ENCODE peak calls at places on chromosome 7, in eight cellular contexts. I, M, G, P, U, Q, T and N are unnamed samples.

GRCh38 chr7:139798892-139799291 is 21.1 kb upstream of the HIPK2 start:
- DNase-seq in M (no peak), P (no peak), U (no peak), G (no peak), Q (no peak), I (no peak), T (no peak), N (no peak)

GRCh38 chr7:105577251-105577650 is 4.0 kb downstream of the EFCAB10 start:
- DNase-seq in I (no peak), P (no peak), Q (no peak), G (no peak), U (no peak), T (no peak), M (no peak), N (no peak)

GRCh38 chr7:45031829-45032228 is 31.8 kb downstream of the CCM2 start:
- DNase-seq in G (no peak), M (no peak), U (no peak), T (peak), I (no peak), Q (no peak), P (no peak), N (no peak)

GRCh38 chr7:107103369-107103768 is 58.9 kb downstream of the PRKAR2B start:
- DNase-seq in Q (peak), U (no peak), G (no peak), P (no peak), M (no peak), I (no peak), T (no peak), N (no peak)

GRCh38 chr7:94060772-94061171 is 56.6 kb upstream of the BET1 start:
- DNase-seq in T (no peak), M (no peak), I (no peak), Q (peak), P (no peak), U (no peak), G (no peak), N (no peak)

GRCh38 chr7:158766570-158767281 is 62.1 kb upstream of the NCAPG2 start:
- DNase-seq in P (no peak), Q (no peak), U (no peak), M (no peak), T (no peak), I (no peak), G (no peak), N (no peak)

GRCh38 chr7:120014920-120015465 is 258.0 kb upstream of the KCND2 start:
- DNase-seq in P (no peak), U (no peak), M (no peak), I (no peak), T (no peak), Q (no peak), G (no peak), N (no peak)

GRCh38 chr7:80095545-80095944 is 39.1 kb upstream of the GNAI1 start:
- DNase-seq in P (no peak), I (no peak), G (no peak), Q (peak), T (no peak), U (peak), M (no peak), N (no peak)

GRCh38 chr7:102836206-102836938 is 76.4 kb upstream of the LRRC17 start:
- DNase-seq in T (no peak), P (no peak), I (no peak), U (no peak), G (no peak), Q (peak), M (no peak), N (no peak)

GRCh38 chr7:91348686-91349085 is 84.5 kb downstream of the FZD1 start:
- DNase-seq in T (no peak), G (no peak), Q (peak), I (no peak), U (no peak), P (no peak), M (no peak), N (no peak)

GRCh38 chr7:30365626-30366025 is 81.2 kb downstream of the ZNRF2 start:
- DNase-seq in T (no peak), Q (no peak), P (no peak), M (no peak), G (no peak), I (no peak), U (no peak), N (no peak)

GRCh38 chr7:101618916-101619315 is 10.2 kb downstream of the MYL10 start:
- DNase-seq in M (no peak), U (no peak), Q (no peak), I (no peak), P (no peak), G (no peak), T (no peak), N (no peak)

GRCh38 chr7:5231116-5231515 is 41.1 kb downstream of the WIPI2 start:
- DNase-seq in T (no peak), Q (no peak), U (no peak), P (no peak), M (no peak), I (no peak), G (no peak), N (peak)

GRCh38 chr7:12715372-12716133 is 28.1 kb downstream of the ARL4A start:
- DNase-seq in P (no peak), T (peak), G (peak), M (no peak), Q (peak), U (peak), I (no peak), N (no peak)

GRCh38 chr7:104901239-104901638 is 112.8 kb upstream of the KMT2E start:
- DNase-seq in T (no peak), U (no peak), M (no peak), I (no peak), G (no peak), P (no peak), Q (no peak), N (no peak)

GRCh38 chr7:3520206-3520605 is 219.2 kb downstream of the SDK1 start:
- DNase-seq in M (no peak), T (no peak), I (no peak), P (no peak), G (no peak), Q (no peak), U (no peak), N (no peak)

GRCh38 chr7:33601081-33601480 is 304.3 kb upstream of the BMPER start:
- DNase-seq in G (no peak), Q (no peak), P (no peak), T (no peak), U (no peak), M (no peak), I (no peak), N (no peak)

GRCh38 chr7:135792866-135793265 is 44.3 kb upstream of the FAM180A start:
- DNase-seq in G (no peak), I (no peak), Q (no peak), T (no peak), M (no peak), P (no peak), U (no peak), N (no peak)

GRCh38 chr7:65438593-65438992 is 64.9 kb downstream of the ZNF92 start:
- DNase-seq in G (no peak), P (no peak), M (no peak), T (no peak), I (no peak), Q (peak), U (no peak), N (no peak)

GRCh38 chr7:102122026-102122425 is 164.6 kb upstream of the SH2B2 start:
- DNase-seq in P (no peak), M (no peak), Q (peak), I (no peak), U (no peak), T (peak), G (no peak), N (peak)

GRCh38 chr7:79425665-79426064 is 27.8 kb downstream of the MAGI2 start:
- DNase-seq in P (no peak), U (peak), Q (no peak), T (no peak), I (no peak), G (no peak), M (no peak), N (no peak)

GRCh38 chr7:37277513-37277912 is 171.2 kb downstream of the ELMO1 start:
- DNase-seq in T (no peak), G (no peak), I (no peak), Q (no peak), P (no peak), U (no peak), M (no peak), N (no peak)

GRCh38 chr7:45885264-45885882 is 2.9 kb upstream of the IGFBP1 start:
- DNase-seq in P (no peak), I (no peak), U (no peak), M (no peak), T (peak), Q (no peak), G (no peak), N (no peak)